ENCODE peak calls at places on chromosomes 16 and 17, in nine cellular contexts. N is CD4-positive, alpha-beta T cell; Z is nucleus accumbens; C is mucosa of gallbladder; M is substantia nigra; K is skeletal muscle cell; A is cardiac muscle cell; Y is stimulated activated CD4-positive, alpha-beta T cell treated with anti-CD3 and anti-CD28 coated beads, TNF-alpha, amount 100 ng/mL, for 4 hours; U is activated CD4-positive, alpha-beta T cell treated with anti-CD3 and anti-CD28 coated beads, Interleukin-2, amount 10 ng/mL, durations not matched to agents 7 days and 5 days. I is an unnamed sample.

GRCh38 chr16:28309811-28310311 is 17.5 kb downstream of the SBK1 start:
- DNase-seq in M (no peak), Z (no peak), U (peak; percentile 90), A (no peak), K (no peak), N (peak; percentile 83), Y (peak; percentile 76), C (peak; percentile 17), I (no peak)

GRCh38 chr17:38559025-38559879 is 46.5 kb downstream of the SRCIN1 start:
- DNase-seq in A (peak; percentile 84), N (peak; percentile 75), M (no peak), Z (no peak), C (peak; percentile 91), U (peak; percentile 81), Y (peak; percentile 87), K (peak; percentile 25), I (no peak)

GRCh38 chr17:63275318-63275967 is 170.7 kb downstream of the CYB561 start:
- DNase-seq in M (no peak), K (peak; percentile 94), C (no peak), A (no peak), N (no peak), U (no peak), Y (no peak), Z (peak; percentile 50), I (peak; percentile 95)

GRCh38 chr16:77842468-77842867 is 54.1 kb downstream of the VAT1L start:
- DNase-seq in Z (no peak), C (no peak), U (no peak), A (no peak), N (no peak), K (no peak), Y (no peak), M (no peak), I (no peak)

GRCh38 chr17:7281953-7282751 is 634 bp downstream of the SLC2A4 start:
- DNase-seq in C (no peak), Y (no peak), A (peak; percentile 83), U (no peak), M (no peak), Z (no peak), N (no peak), K (no peak), I (no peak)

GRCh38 chr17:39687546-39688474 is at the start of gene PGAP3:
- DNase-seq in A (peak; percentile 89), Z (peak; percentile 87), C (peak; percentile 86), U (peak; percentile 83), K (peak; percentile 60), M (peak; percentile 90), N (peak; percentile 74), Y (peak; percentile 75), I (peak; percentile 82)

GRCh38 chr17:7688808-7689316 is 585 bp downstream of the WRAP53 start:
- DNase-seq in N (no peak), C (no peak), M (no peak), Y (no peak), K (no peak), U (no peak), A (no peak), Z (no peak), I (no peak)

GRCh38 chr17:49916854-49917515 is 52.0 kb upstream of the DLX4 start:
- DNase-seq in Y (no peak), N (no peak), M (no peak), A (no peak), C (no peak), U (no peak), Z (no peak), K (no peak), I (no peak)

GRCh38 chr17:45336390-45337182 is 19.8 kb upstream of the MAP3K14 start:
- DNase-seq in Y (no peak), K (no peak), N (no peak), Z (no peak), M (no peak), A (no peak), C (no peak), U (no peak), I (no peak)

GRCh38 chr17:44905006-44906000 is 6.1 kb upstream of the EFTUD2 start:
- DNase-seq in K (no peak), N (no peak), M (no peak), A (no peak), U (no peak), Y (no peak), Z (no peak), C (peak; percentile 55), I (no peak)

GRCh38 chr16:29815032-29815721 is 775 bp upstream of the PAGR1 start:
- DNase-seq in C (no peak), A (no peak), M (no peak), N (no peak), Y (no peak), K (no peak), U (no peak), Z (no peak), I (no peak)

GRCh38 chr17:70100983-70101382 is 26.0 kb downstream of the KCNJ16 start:
- DNase-seq in A (no peak), Y (no peak), U (no peak), K (no peak), M (no peak), N (no peak), C (no peak), Z (no peak), I (no peak)

GRCh38 chr17:35947156-35947585 is 3.7 kb upstream of the LYZL6 start:
- DNase-seq in Y (peak; percentile 22), K (no peak), Z (no peak), N (peak; percentile 11), C (peak; percentile 55), M (no peak), A (peak; percentile 78), U (peak; percentile 61), I (no peak)

GRCh38 chr16:55625843-55626242 is 29.9 kb upstream of the SLC6A2 start:
- DNase-seq in Z (no peak), Y (no peak), A (no peak), K (no peak), N (no peak), U (no peak), M (no peak), C (no peak), I (no peak)

GRCh38 chr17:70597774-70598173 is 428.4 kb downstream of the KCNJ2 start:
- DNase-seq in M (no peak), Y (no peak), Z (no peak), C (no peak), K (no peak), N (no peak), U (no peak), A (no peak), I (no peak)

GRCh38 chr16:15518412-15519351 is 84.3 kb downstream of the BMERB1 start:
- DNase-seq in C (peak; percentile 36), K (no peak), U (no peak), Z (no peak), Y (no peak), N (no peak), A (no peak), M (peak; percentile 7), I (peak; percentile 43)

GRCh38 chr17:39973496-39973895 is 7.1 kb upstream of the PSMD3 start:
- DNase-seq in Y (no peak), A (no peak), K (no peak), U (no peak), C (no peak), Z (no peak), N (no peak), M (no peak), I (no peak)

GRCh38 chr16:87143661-87144121 is 173.5 kb downstream of the C16orf95 start:
- DNase-seq in N (no peak), M (no peak), C (no peak), K (no peak), Z (no peak), U (no peak), A (no peak), Y (no peak), I (no peak)

GRCh38 chr17:5485270-5486205 is at the start of gene DERL2:
- DNase-seq in N (no peak), Y (no peak), U (no peak), A (no peak), K (no peak), C (no peak), Z (no peak), M (no peak), I (no peak)

GRCh38 chr16:47858333-47859067 is 297.3 kb downstream of the ABCC12 start:
- DNase-seq in C (no peak), K (no peak), Y (no peak), U (no peak), N (no peak), A (no peak), Z (no peak), M (no peak), I (no peak)

GRCh38 chr16:67518676-67519075 is 10.0 kb upstream of the RIPOR1 start:
- DNase-seq in Z (no peak), A (no peak), C (no peak), N (no peak), Y (no peak), K (no peak), U (no peak), M (no peak), I (no peak)

GRCh38 chr16:83345846-83346245 is 461.9 kb upstream of the HSBP1 start:
- DNase-seq in U (no peak), C (no peak), M (no peak), K (no peak), Z (no peak), Y (no peak), N (no peak), A (no peak), I (no peak)

GRCh38 chr17:55414983-55415382 is 6.7 kb downstream of the MMD start:
- DNase-seq in M (no peak), Z (no peak), Y (no peak), U (no peak), A (no peak), C (no peak), N (no peak), K (no peak), I (no peak)

GRCh38 chr16:58481226-58481869 is 18.6 kb upstream of the NDRG4 start:
- DNase-seq in A (no peak), C (no peak), K (no peak), Y (no peak), U (no peak), Z (no peak), N (no peak), M (no peak), I (no peak)

GRCh38 chr17:74110467-74110866 is 93.0 kb upstream of the RPL38 start:
- DNase-seq in A (peak; percentile 19), Y (no peak), M (no peak), U (no peak), K (no peak), C (no peak), N (no peak), Z (no peak), I (no peak)

I was measured in stromal cell of bone marrow.